ENCODE peak calls at places on chromosomes 7 and 10, in seven cellular contexts. C is fibroblast of lung; H is naive thymus-derived CD4-positive, alpha-beta T cell; W is tibial artery; Q is mammary epithelial cell; M is colonic mucosa; P is SK-N-SH. L is an unnamed sample.
A peak's percentile ranks its signal among the peaks of the same experiment; 100 is the strongest.

GRCh38 chr10:3987142-3987974 is 202.3 kb upstream of the KLF6 start:
- DNase-seq in C (no peak), H (no peak), W (no peak), Q (no peak), M (no peak), P (peak; percentile 36), L (peak; percentile 77)

GRCh38 chr10:48623607-48624132 is 18.8 kb upstream of the ARHGAP22 start:
- DNase-seq in C (no peak), H (no peak), W (no peak), Q (no peak), M (no peak), P (no peak), L (no peak)

GRCh38 chr10:14102056-14102455 is 228.7 kb downstream of the FRMD4A start:
- DNase-seq in C (no peak), H (no peak), W (no peak), Q (peak; percentile 16), M (no peak), P (no peak), L (no peak)

GRCh38 chr10:108673756-108674155 is 1249.6 kb downstream of the XPNPEP1 start:
- DNase-seq in C (no peak), H (no peak), W (no peak), Q (no peak), M (no peak), P (no peak), L (no peak)

GRCh38 chr7:17941171-17941490 is 837 bp upstream of the SNX13 start:
- DNase-seq in C (peak; percentile 16), H (peak; percentile 29), W (no peak), Q (peak; percentile 30), M (no peak), P (peak; percentile 16), L (peak; percentile 44)

GRCh38 chr7:149874644-149875028 is 867 bp downstream of the ATP6V0E2 start:
- DNase-seq in C (no peak), H (no peak), W (no peak), Q (no peak), M (no peak), P (no peak), L (no peak)

GRCh38 chr10:1255600-1255999 is 199.4 kb downstream of the WDR37 start:
- DNase-seq in C (no peak), H (no peak), W (no peak), Q (no peak), M (no peak), P (no peak), L (no peak)

GRCh38 chr10:120607710-120608703 is 151.0 kb downstream of the PLPP4 start:
- DNase-seq in C (no peak), H (no peak), W (no peak), Q (peak; percentile 24), M (no peak), P (no peak), L (no peak)

GRCh38 chr7:2785071-2785500 is 59.0 kb downstream of the GNA12 start:
- DNase-seq in C (peak; percentile 71), H (no peak), W (no peak), Q (peak; percentile 18), M (no peak), P (no peak), L (no peak)

GRCh38 chr10:47450442-47450841 is 33.5 kb downstream of the ANXA8 start:
- DNase-seq in C (no peak), H (no peak), W (no peak), Q (no peak), M (no peak), P (no peak), L (no peak)

GRCh38 chr10:110208614-110209398 is 1.4 kb downstream of the MXI1 start:
- DNase-seq in C (peak; percentile 60), H (no peak), W (peak; percentile 42), Q (peak; percentile 51), M (peak; percentile 57), P (peak; percentile 66), L (peak; percentile 46)

GRCh38 chr10:4074559-4075407 is 289.8 kb upstream of the KLF6 start:
- DNase-seq in C (no peak), H (no peak), W (no peak), Q (peak; percentile 89), M (no peak), P (peak; percentile 12), L (no peak)

GRCh38 chr7:30914611-30915601 is 3.3 kb downstream of the AQP1 start:
- DNase-seq in C (peak; percentile 43), H (no peak), W (peak; percentile 77), Q (peak; percentile 68), M (no peak), P (peak; percentile 87), L (peak; percentile 77)

GRCh38 chr7:78734626-78735025 is 718.8 kb downstream of the MAGI2 start:
- DNase-seq in C (no peak), H (no peak), W (no peak), Q (peak; percentile 50), M (no peak), P (no peak), L (no peak)

GRCh38 chr7:46544396-46545008 is 623.4 kb upstream of the IGFBP3 start:
- DNase-seq in C (peak; percentile 90), H (no peak), W (no peak), Q (peak; percentile 84), M (no peak), P (no peak), L (peak; percentile 83)

GRCh38 chr7:41786324-41786723 is 83.4 kb upstream of the INHBA start:
- DNase-seq in C (no peak), H (no peak), W (no peak), Q (no peak), M (no peak), P (no peak), L (no peak)

GRCh38 chr10:117409549-117410283 is 34.5 kb upstream of the PDZD8 start:
- DNase-seq in C (no peak), H (no peak), W (no peak), Q (peak; percentile 47), M (no peak), P (no peak), L (no peak)

GRCh38 chr7:140698477-140698876 is 2.0 kb downstream of the NDUFB2 start:
- DNase-seq in C (no peak), H (no peak), W (no peak), Q (no peak), M (no peak), P (no peak), L (no peak)

GRCh38 chr7:143025331-143025730 is 1.6 kb downstream of the OR9A2 start:
- DNase-seq in C (no peak), H (no peak), W (no peak), Q (no peak), M (no peak), P (no peak), L (no peak)
- H3K27me3 ChIP-seq in C (no peaks in the 10 kb centered on the region), H (no peaks in the 10 kb centered on the region), W (no peaks in the 10 kb centered on the region), Q (no peaks in the 10 kb centered on the region), M (no peaks in the 10 kb centered on the region), P (no peaks in the 10 kb centered on the region), L (peaks cover 4% of the 10 kb centered on the region)

GRCh38 chr7:100477871-100478248 is 1.2 kb downstream of the TSC22D4 start:
- DNase-seq in C (no peak), H (no peak), W (no peak), Q (no peak), M (no peak), P (no peak), L (no peak)

GRCh38 chr7:100478966-100479660 is at the start of gene TSC22D4:
- DNase-seq in C (peak; percentile 96), H (peak; percentile 95), W (peak; percentile 96), Q (peak; percentile 90), M (peak; percentile 98), P (peak; percentile 97), L (peak; percentile 94)

GRCh38 chr7:100475549-100475948 is 3.5 kb downstream of the TSC22D4 start:
- DNase-seq in C (no peak), H (no peak), W (no peak), Q (no peak), M (no peak), P (peak; percentile 28), L (no peak)

GRCh38 chr7:100476903-100477870 is 1.8 kb downstream of the TSC22D4 start:
- DNase-seq in C (no peak), H (no peak), W (no peak), Q (no peak), M (peak; percentile 64), P (peak; percentile 61), L (no peak)

GRCh38 chr7:100476108-100476780 is 2.8 kb downstream of the TSC22D4 start:
- DNase-seq in C (no peak), H (no peak), W (no peak), Q (no peak), M (no peak), P (peak; percentile 31), L (no peak)
- H3K4me3 ChIP-seq in C (peak overlapping the region; percentile 93), H (peak overlapping the region; percentile 97), W (peak overlapping the region; percentile 98), Q (no peak overlapping the region), M (peak overlapping the region; percentile 83), P (peak overlapping the region; percentile 99), L (no peak overlapping the region)

GRCh38 chr10:61842755-61843497 is 58.6 kb upstream of the ARID5B start:
- DNase-seq in C (no peak), H (no peak), W (no peak), Q (peak; percentile 63), M (no peak), P (no peak), L (no peak)
- H3K27ac ChIP-seq in C (no peak overlapping the region), H (no peak overlapping the region), W (no peak overlapping the region), Q (no peak overlapping the region), M (no peak overlapping the region), P (peak overlapping the region; percentile 88), L (no peak overlapping the region)

DNA sequence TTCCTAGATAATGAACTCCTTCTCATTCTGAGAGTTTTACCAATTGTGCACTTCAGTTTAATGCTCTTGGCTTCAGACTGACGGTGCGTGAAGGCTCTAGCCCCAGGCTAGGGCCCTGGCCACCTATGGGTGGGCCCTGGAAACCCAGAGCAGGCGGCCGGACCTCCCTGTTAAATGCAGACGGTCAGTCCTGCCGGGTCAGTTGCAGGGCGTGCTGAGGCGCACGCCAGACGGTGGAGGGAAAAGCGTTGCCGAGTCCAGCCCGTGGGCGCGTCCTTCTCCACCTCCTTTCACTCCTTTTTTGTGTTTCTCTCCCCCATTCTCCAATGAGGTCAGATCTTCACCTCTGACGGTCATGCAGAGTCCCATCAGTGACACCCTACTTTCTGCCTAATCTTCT is 2.3 kb downstream of the DPYSL4 start:
- DNase-seq in C (no peak), H (no peak), W (no peak), Q (no peak), M (no peak), P (no peak), L (no peak)
- H3K27me3 ChIP-seq in C (peaks cover 19% of the 10 kb centered on the region), H (no peaks in the 10 kb centered on the region), W (peaks cover 68% of the 10 kb centered on the region), Q (peaks cover 15% of the 10 kb centered on the region), M (peaks cover 33% of the 10 kb centered on the region), P (no peaks in the 10 kb centered on the region), L (peaks cover 11% of the 10 kb centered on the region)

L was measured in small intestine.